ENCODE peak calls at places on chromosomes 5 and 9, in eight cellular contexts. J is IMR-90, F is HCEC 1CT, X is HT-29, O is H9, Q is fibroblast of the conjunctiva, Y is kidney glomerular epithelial cell, V is cardiac muscle cell. Z is an unnamed sample.

GRCh38 chr5:152701305-152701704 is 296.2 kb upstream of the NMUR2 start:
- DNase-seq in J (no peak), F (no peak), X (no peak), O (no peak), Q (no peak), Y (no peak), V (peak), Z (no peak)

GRCh38 chr5:2006193-2006970 is 123.7 kb upstream of the IRX4 start:
- DNase-seq in J (no peak), F (no peak), X (no peak), O (no peak), Q (no peak), Y (no peak), V (no peak), Z (no peak)

GRCh38 chr9:27528886-27529315 is 713 bp downstream of the MOB3B start:
- DNase-seq in J (no peak), F (no peak), X (peak), O (peak), Q (no peak), Y (no peak), V (peak), Z (no peak)

GRCh38 chr9:69376651-69377050 is 51.6 kb downstream of the ENTREP1 start:
- DNase-seq in J (peak), F (peak), X (no peak), O (no peak), Q (peak), Y (peak), V (no peak), Z (peak)

GRCh38 chr5:139383275-139383992 is at the start of gene SLC23A1:
- DNase-seq in J (peak), F (no peak), X (peak), O (no peak), Q (no peak), Y (peak), V (no peak), Z (peak)

GRCh38 chr5:73415171-73415570 is 33.4 kb downstream of the FOXD1 start:
- DNase-seq in J (no peak), F (no peak), X (no peak), O (no peak), Q (no peak), Y (no peak), V (no peak), Z (no peak)

GRCh38 chr5:149128023-149128875 is 13.0 kb upstream of the ABLIM3 start:
- DNase-seq in J (peak), F (peak), X (peak), O (peak), Q (no peak), Y (peak), V (peak), Z (peak)

GRCh38 chr9:116355153-116355827 is 201.7 kb downstream of the PAPPA start:
- DNase-seq in J (peak), F (no peak), X (no peak), O (peak), Q (peak), Y (no peak), V (no peak), Z (no peak)

GRCh38 chr5:169458269-169458668 is 125.3 kb upstream of the SPDL1 start:
- DNase-seq in J (no peak), F (no peak), X (no peak), O (peak), Q (no peak), Y (no peak), V (no peak), Z (no peak)

GRCh38 chr9:132901859-132902831 is 23.4 kb downstream of the SPACA9 start:
- DNase-seq in J (peak), F (peak), X (peak), O (peak), Q (peak), Y (peak), V (peak), Z (peak)

GRCh38 chr9:75788006-75788634 is 102.4 kb upstream of the PCSK5 start:
- DNase-seq in J (no peak), F (no peak), X (no peak), O (no peak), Q (peak), Y (no peak), V (no peak), Z (no peak)

GRCh38 chr9:15370496-15371464 is 51.9 kb upstream of the SNAPC3 start:
- DNase-seq in J (no peak), F (no peak), X (no peak), O (no peak), Q (no peak), Y (no peak), V (no peak), Z (no peak)

GRCh38 chr5:11656940-11657339 is 247.3 kb downstream of the CTNND2 start:
- DNase-seq in J (no peak), F (no peak), X (no peak), O (no peak), Q (no peak), Y (no peak), V (no peak), Z (no peak)

GRCh38 chr9:120876842-120877240 is at the start of gene PHF19:
- DNase-seq in J (no peak), F (peak), X (peak), O (no peak), Q (no peak), Y (no peak), V (no peak), Z (no peak)

GRCh38 chr5:38994329-38994927 is 79.8 kb downstream of the RICTOR start:
- DNase-seq in J (peak), F (peak), X (peak), O (no peak), Q (peak), Y (peak), V (peak), Z (peak)

GRCh38 chr5:178330791-178331404 is 98.3 kb upstream of the PHYKPL start:
- DNase-seq in J (no peak), F (no peak), X (no peak), O (no peak), Q (no peak), Y (no peak), V (peak), Z (no peak)

GRCh38 chr5:126368239-126368812 is 54.9 kb upstream of the GRAMD2B start:
- DNase-seq in J (peak), F (peak), X (no peak), O (peak), Q (no peak), Y (peak), V (no peak), Z (no peak)

GRCh38 chr5:151694035-151694485 is 7.3 kb upstream of the SPARC start:
- DNase-seq in J (no peak), F (no peak), X (no peak), O (no peak), Q (no peak), Y (no peak), V (no peak), Z (no peak)

GRCh38 chr9:92097997-92098482 is 17.2 kb downstream of the SPTLC1 start:
- DNase-seq in J (peak), F (no peak), X (peak), O (peak), Q (peak), Y (peak), V (no peak), Z (no peak)

GRCh38 chr9:115923903-115924668 is 229.5 kb upstream of the PAPPA start:
- DNase-seq in J (peak), F (peak), X (no peak), O (no peak), Q (peak), Y (peak), V (no peak), Z (no peak)